ENCODE peak calls at places on chromosomes 3 and 15, in four cellular contexts. A is neuronal stem cell, E is stomach, Q is spleen. S is an unnamed sample. For H3K36me3 and H3K27me3, the result is how much of the 10 kb centered on the place peaks cover.

GRCh38 chr3:20450611-20451010 is 264.6 kb upstream of the SGO1 start:
- DNase-seq in A (no peak), E (no peak), Q (no peak), S (no peak)

GRCh38 chr15:39835550-39835949 is 52.9 kb upstream of the FSIP1 start:
- DNase-seq in A (no peak), E (no peak), Q (no peak), S (no peak)

GRCh38 chr3:48240000-48240710 is 749 bp upstream of the ZNF589 start:
- DNase-seq in A (peak), E (no peak), Q (no peak), S (peak)

GRCh38 chr3:31004025-31004678 is 109.7 kb upstream of the GADL1 start:
- DNase-seq in A (no peak), E (no peak), Q (no peak), S (no peak)

GRCh38 chr3:4981688-4982494 is 2.7 kb downstream of the BHLHE40 start:
- DNase-seq in A (no peak), E (no peak), Q (no peak), S (no peak)

GRCh38 chr3:107951111-107951510 is 139.7 kb downstream of the CD47 start:
- DNase-seq in A (no peak), E (no peak), Q (no peak), S (no peak)

GRCh38 chr3:194032828-194033435 is 103.0 kb upstream of the HES1 start:
- DNase-seq in A (no peak), E (no peak), Q (no peak), S (peak)

GRCh38 chr3:45145681-45146614 is at the start of gene CDCP1:
- DNase-seq in A (no peak), E (peak), Q (no peak), S (peak)

GRCh38 chr3:156488771-156489170 is 66.1 kb downstream of the SSR3 start:
- DNase-seq in A (no peak), E (no peak), Q (no peak), S (no peak)

GRCh38 chr3:30811174-30811795 is 83.2 kb downstream of the GADL1 start:
- DNase-seq in A (no peak), E (no peak), Q (no peak), S (no peak)

GRCh38 chr3:187979543-187979942 is 174.4 kb upstream of the LPP start:
- DNase-seq in A (no peak), E (no peak), Q (no peak), S (no peak)

GRCh38 chr15:91407237-91407889 is 307.3 kb downstream of the SV2B start:
- DNase-seq in A (no peak), E (no peak), Q (no peak), S (no peak)

GRCh38 chr3:197949191-197949766 is 711 bp upstream of the RPL35A start:
- DNase-seq in A (no peak), E (no peak), Q (no peak), S (no peak)

GRCh38 chr3:114902691-114903101 is 244.4 kb downstream of the ZBTB20 start:
- DNase-seq in A (peak), E (no peak), Q (no peak), S (peak)

GRCh38 chr15:27579738-27580137 is 519.4 kb downstream of the OCA2 start:
- DNase-seq in A (no peak), E (no peak), Q (no peak), S (no peak)

GRCh38 chr3:140863481-140864084 is 78.1 kb upstream of the SLC25A36 start:
- DNase-seq in A (peak), E (peak), Q (no peak), S (peak)

GRCh38 chr15:75821946-75822345 is 21.3 kb upstream of the UBE2Q2 start:
- DNase-seq in A (no peak), E (no peak), Q (no peak), S (no peak)

GRCh38 chr15:59290311-59291213 is 82.1 kb downstream of the MYO1E start:
- DNase-seq in A (no peak), E (no peak), Q (no peak), S (no peak)

GRCh38 chr3:33750216-33750558 is 32.1 kb upstream of the CLASP2 start:
- DNase-seq in A (no peak), E (no peak), Q (no peak), S (no peak)

GRCh38 chr3:197936819-197937384 is 13.1 kb upstream of the RPL35A start:
- DNase-seq in A (no peak), E (no peak), Q (no peak), S (no peak)

GRCh38 chr15:66188464-66188863 is 65.1 kb downstream of the MEGF11 start:
- DNase-seq in A (no peak), E (no peak), Q (no peak), S (no peak)

GRCh38 chr15:53197426-53197839 is 407.3 kb upstream of the ONECUT1 start:
- DNase-seq in A (peak), E (peak), Q (peak), S (peak)

GRCh38 chr3:127064391-127065137 is 81.6 kb downstream of the PLXNA1 start:
- DNase-seq in A (no peak), E (no peak), Q (peak), S (no peak)

GRCh38 chr15:68816158-68816557 is 4.5 kb downstream of the ANP32A start:
- DNase-seq in A (no peak), E (no peak), Q (no peak), S (no peak)
- H3K4me3 ChIP-seq in A (no peak), E (no peak), Q (no peak), S (no peak)

DNA sequence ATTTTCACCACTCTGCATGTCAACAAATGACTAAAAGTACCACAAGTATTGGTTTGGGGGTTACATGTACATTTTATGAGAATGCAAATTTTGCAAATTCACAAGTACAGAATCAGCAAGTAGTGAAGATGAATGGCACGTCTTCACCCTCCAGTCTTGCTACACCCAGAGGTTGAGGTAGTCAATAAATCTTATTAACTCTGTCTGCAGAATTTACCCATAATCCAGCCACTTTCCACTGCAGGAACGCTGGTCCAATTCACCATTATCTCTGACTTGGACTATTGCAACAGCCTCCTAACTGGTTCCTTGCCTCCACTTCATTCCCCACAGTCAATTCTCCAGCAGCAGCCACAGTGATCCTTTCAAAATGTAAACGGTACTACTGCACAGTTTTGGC is 10.6 kb downstream of the PSMA4 start:
- DNase-seq in A (no peak), E (no peak), Q (no peak), S (no peak)
- H3K36me3 ChIP-seq in A (half or more), E (half or more), Q (half or more), S (under half)

GRCh38 chr15:93359037-93359779 is 270.2 kb upstream of the RGMA start:
- DNase-seq in A (no peak), E (no peak), Q (no peak), S (no peak)
- H3K27me3 ChIP-seq in A (under half), E (under half), Q (under half), S (under half)

DNA sequence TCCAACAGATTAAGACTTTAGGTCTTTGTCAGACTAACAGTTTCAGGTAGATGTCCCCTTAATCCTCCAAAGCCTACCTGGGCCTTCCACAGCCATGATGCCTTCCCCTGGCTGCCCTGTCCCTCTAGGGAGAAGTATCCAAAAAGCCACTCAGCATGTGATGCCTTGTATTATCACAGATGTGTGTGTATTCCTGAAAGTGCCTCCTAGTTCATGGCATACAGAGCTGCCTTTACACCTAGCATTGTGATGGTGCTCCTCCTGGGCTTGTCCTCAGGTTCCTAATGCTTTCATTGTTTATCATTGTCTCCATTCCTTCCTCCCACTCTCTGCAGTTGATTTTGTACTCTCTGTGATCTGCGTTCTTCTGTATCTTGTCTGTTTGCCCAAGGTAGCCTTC is 43.6 kb downstream of the CMSS1 start:
- DNase-seq in A (no peak), E (no peak), Q (no peak), S (no peak)
- H3K4me3 ChIP-seq in A (no peak), E (no peak), Q (no peak), S (no peak)

GRCh38 chr3:134134698-134135415 is 105.1 kb upstream of the SLCO2A1 start:
- DNase-seq in A (no peak), E (no peak), Q (no peak), S (no peak)
- H3K36me3 ChIP-seq in A (under half), E (under half), Q (under half), S (under half)

GRCh38 chr3:53646723-53647122 is 152.3 kb downstream of the CACNA1D start:
- DNase-seq in A (no peak), E (no peak), Q (no peak), S (no peak)

GRCh38 chr3:53642211-53642610 is 147.8 kb downstream of the CACNA1D start:
- DNase-seq in A (no peak), E (no peak), Q (no peak), S (no peak)

GRCh38 chr3:53649816-53650215 is 155.4 kb downstream of the CACNA1D start:
- DNase-seq in A (no peak), E (no peak), Q (no peak), S (no peak)

GRCh38 chr3:53643757-53644156 is 149.3 kb downstream of the CACNA1D start:
- DNase-seq in A (no peak), E (no peak), Q (no peak), S (peak)

DNA sequence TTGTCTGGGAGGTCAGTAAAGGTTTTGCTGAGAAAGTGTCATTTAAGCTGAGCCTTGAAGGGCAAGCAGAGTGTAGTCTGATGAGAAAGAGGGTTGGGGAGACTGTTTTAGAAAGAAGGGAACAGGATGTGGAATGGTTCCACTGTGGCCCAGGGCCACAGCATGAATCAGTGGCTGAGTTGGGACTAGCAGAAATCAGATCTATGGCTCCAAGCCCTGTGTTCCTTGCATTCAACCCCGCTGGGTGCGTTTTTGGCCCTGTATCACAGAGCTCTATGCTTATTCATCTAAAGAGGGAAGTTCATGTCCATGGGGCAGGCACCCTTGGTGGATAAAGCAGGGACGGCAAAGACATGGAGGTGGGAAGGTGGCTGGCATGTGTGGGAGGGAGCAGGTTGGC is 151.3 kb downstream of the CACNA1D start:
- DNase-seq in A (no peak), E (no peak), Q (no peak), S (no peak)
- H3K27me3 ChIP-seq in A (under half), E (under half), Q (under half), S (under half)

DNA sequence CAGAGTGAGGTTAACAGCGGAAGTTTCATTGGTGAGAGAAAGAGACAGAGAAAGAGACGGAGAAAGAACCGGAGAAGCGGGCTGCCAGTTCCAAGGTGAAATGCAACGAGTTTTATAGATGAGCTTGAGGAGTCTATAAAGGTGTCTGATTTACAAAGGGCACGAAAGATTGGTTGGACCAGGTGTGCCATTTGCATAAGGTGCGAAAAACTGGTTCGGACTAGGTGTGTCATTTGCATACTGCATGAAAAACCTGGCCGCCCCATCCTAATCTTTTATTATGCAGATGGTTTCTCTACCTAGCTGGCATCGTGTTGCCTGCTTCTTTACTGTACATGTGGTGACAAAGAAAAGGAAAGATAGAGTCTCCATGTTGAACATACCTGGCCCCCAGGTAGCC is 253.8 kb upstream of the IGF1R start:
- DNase-seq in A (no peak), E (no peak), Q (no peak), S (no peak)
- H3K4me3 ChIP-seq in A (no peak), E (no peak), Q (no peak), S (no peak)

GRCh38 chr3:52015431-52016256 is 19.9 kb upstream of the RPL29 start:
- DNase-seq in A (no peak), E (no peak), Q (no peak), S (no peak)
- H3K36me3 ChIP-seq in A (under half), E (under half), Q (under half), S (under half)

DNA sequence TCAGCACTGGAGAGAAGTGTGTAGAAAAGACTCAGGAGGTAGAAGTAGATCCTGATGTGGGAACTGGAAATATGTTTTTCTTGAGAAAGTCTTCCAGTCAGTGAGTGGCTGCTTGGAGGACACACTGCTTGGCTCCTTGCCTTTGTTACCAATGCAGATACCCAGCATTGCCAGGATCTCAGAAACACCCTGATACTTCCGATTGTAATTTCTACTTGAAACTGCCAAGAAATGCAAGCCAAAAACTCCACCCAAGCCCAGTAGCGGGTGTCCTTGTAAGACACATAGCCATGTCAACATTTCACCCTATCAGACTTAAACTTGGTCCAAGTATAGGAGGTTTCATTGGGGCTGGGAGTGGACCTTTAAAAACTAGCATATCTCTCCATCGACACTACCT is 141.8 kb downstream of the ALDH1A2 start:
- DNase-seq in A (no peak), E (peak), Q (no peak), S (no peak)
- H3K27me3 ChIP-seq in A (under half), E (under half), Q (under half), S (under half)